ENCODE peak calls at places on chromosomes 13 and 19, in ten cellular contexts. U is Peyer's patch; G is cardiac muscle cell; A is A549; R is CD4-positive, alpha-beta T cell; W is AG04450; E is DND-41; Y is H9; C is heart left ventricle; T is breast epithelium. X is an unnamed sample.
A peak's percentile ranks its signal among the peaks of the same experiment; 100 is the strongest.

GRCh38 chr19:11422163-11423068 is 3.3 kb upstream of the RGL3 start:
- DNase-seq in U (peak; percentile 89), G (peak; percentile 34), A (peak; percentile 60), R (peak; percentile 33), W (no peak), E (peak; percentile 75), Y (peak; percentile 99), C (peak; percentile 78), T (peak; percentile 88), X (peak; percentile 95)

GRCh38 chr13:105432408-105432807 is 1103.1 kb downstream of the EFNB2 start:
- DNase-seq in U (no peak), G (no peak), A (no peak), R (no peak), W (no peak), E (no peak), Y (no peak), C (no peak), T (no peak), X (no peak)

GRCh38 chr13:37360556-37360955 is 238.0 kb downstream of the POSTN start:
- DNase-seq in U (no peak), G (no peak), A (no peak), R (no peak), W (no peak), E (no peak), Y (no peak), C (no peak), T (no peak), X (no peak)

GRCh38 chr13:49421391-49421790 is 22.5 kb downstream of the CAB39L start:
- DNase-seq in U (no peak), G (peak; percentile 11), A (no peak), R (peak; percentile 5), W (no peak), E (peak; percentile 14), Y (peak; percentile 78), C (no peak), T (no peak), X (no peak)

GRCh38 chr13:39410089-39410901 is 192.7 kb downstream of the LHFPL6 start:
- DNase-seq in U (no peak), G (no peak), A (no peak), R (no peak), W (no peak), E (no peak), Y (no peak), C (no peak), T (no peak), X (no peak)

GRCh38 chr19:40736661-40737060 is 13.6 kb downstream of the ACTMAP start:
- DNase-seq in U (no peak), G (no peak), A (no peak), R (no peak), W (no peak), E (no peak), Y (no peak), C (no peak), T (no peak), X (no peak)

GRCh38 chr13:57611956-57612355 is 19.6 kb upstream of the PCDH17 start:
- DNase-seq in U (no peak), G (no peak), A (no peak), R (no peak), W (no peak), E (no peak), Y (no peak), C (no peak), T (no peak), X (no peak)

GRCh38 chr19:29548483-29549085 is 22.8 kb downstream of the VSTM2B start:
- DNase-seq in U (no peak), G (no peak), A (no peak), R (no peak), W (no peak), E (no peak), Y (peak; percentile 13), C (no peak), T (no peak), X (no peak)

GRCh38 chr13:26872444-26873173 is 112.0 kb upstream of the GPR12 start:
- DNase-seq in U (peak; percentile 24), G (peak; percentile 81), A (peak; percentile 8), R (peak; percentile 25), W (no peak), E (peak; percentile 69), Y (peak; percentile 81), C (peak; percentile 27), T (no peak), X (no peak)

DNA sequence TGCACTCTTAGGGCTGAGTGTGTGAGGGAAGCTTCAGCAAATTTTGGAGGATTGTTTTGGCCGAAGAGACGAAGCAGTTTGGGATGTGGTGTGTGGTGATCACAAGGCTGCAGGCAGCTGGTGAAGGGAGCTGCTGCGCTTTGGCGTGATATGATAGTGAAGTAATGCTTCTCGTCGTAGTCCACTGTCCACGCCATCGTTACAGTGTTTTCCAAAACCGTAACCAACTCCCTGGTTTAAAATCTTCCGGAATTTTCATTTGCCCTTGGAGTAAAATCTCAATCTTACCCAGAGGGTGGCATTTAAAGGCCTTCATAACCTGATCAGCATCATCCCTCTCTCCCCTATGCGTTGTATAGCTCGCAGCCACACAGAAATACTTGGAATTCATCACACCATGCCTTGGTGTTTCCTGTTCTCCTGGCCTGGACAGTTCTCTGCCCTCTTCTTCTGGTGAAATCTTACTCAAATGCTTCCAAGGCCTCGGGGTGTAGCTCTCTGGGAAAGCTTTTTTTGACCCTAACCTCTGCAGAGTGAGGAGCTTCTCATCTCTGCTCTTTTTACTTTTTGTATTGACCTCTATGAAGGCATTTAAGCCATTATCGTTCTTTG is 776 bp downstream of the MPHOSPH8 start:
- DNase-seq in U (no peak), G (peak; percentile 33), A (no peak), R (no peak), W (no peak), E (peak; percentile 35), Y (no peak), C (no peak), T (peak; percentile 23), X (no peak)
- H3K27ac ChIP-seq in U (peak overlapping the region; percentile 93), G (peak overlapping the region; percentile 92), A (peak overlapping the region; percentile 94), R (peak overlapping the region; percentile 76), W (peak overlapping the region; percentile 76), E (peak overlapping the region; percentile 84), Y (no peak overlapping the region), C (peak overlapping the region; percentile 96), T (peak overlapping the region; percentile 97), X (peak overlapping the region; percentile 92)

GRCh38 chr13:83327091-83327490 is 555.2 kb downstream of the SLITRK1 start:
- DNase-seq in U (no peak), G (no peak), A (no peak), R (no peak), W (no peak), E (no peak), Y (no peak), C (no peak), T (no peak), X (no peak)

GRCh38 chr13:83333614-83334388 is 548.5 kb downstream of the SLITRK1 start:
- DNase-seq in U (no peak), G (no peak), A (no peak), R (no peak), W (no peak), E (no peak), Y (no peak), C (no peak), T (no peak), X (no peak)

GRCh38 chr13:83332751-83333150 is 549.5 kb downstream of the SLITRK1 start:
- DNase-seq in U (no peak), G (no peak), A (no peak), R (no peak), W (no peak), E (no peak), Y (no peak), C (no peak), T (no peak), X (no peak)
- H3K27ac ChIP-seq in U (no peak overlapping the region), G (no peak overlapping the region), A (no peak overlapping the region), R (no peak overlapping the region), W (no peak overlapping the region), E (no peak overlapping the region), Y (no peak overlapping the region), C (no peak overlapping the region), T (no peak overlapping the region), X (no peak overlapping the region)

GRCh38 chr13:67147257-67148218 is 82.6 kb downstream of the PCDH9 start:
- DNase-seq in U (no peak), G (peak; percentile 34), A (no peak), R (no peak), W (peak; percentile 24), E (no peak), Y (no peak), C (no peak), T (no peak), X (no peak)

GRCh38 chr13:67148219-67148583 is 81.9 kb downstream of the PCDH9 start:
- DNase-seq in U (no peak), G (no peak), A (no peak), R (no peak), W (no peak), E (no peak), Y (no peak), C (no peak), T (no peak), X (no peak)

GRCh38 chr13:67143544-67144115 is 86.5 kb downstream of the PCDH9 start:
- DNase-seq in U (no peak), G (no peak), A (no peak), R (no peak), W (no peak), E (no peak), Y (no peak), C (no peak), T (no peak), X (no peak)

GRCh38 chr13:67146523-67147130 is 83.5 kb downstream of the PCDH9 start:
- DNase-seq in U (no peak), G (no peak), A (no peak), R (no peak), W (no peak), E (no peak), Y (no peak), C (no peak), T (no peak), X (no peak)

GRCh38 chr13:67145950-67146349 is 84.2 kb downstream of the PCDH9 start:
- DNase-seq in U (no peak), G (no peak), A (no peak), R (no peak), W (no peak), E (no peak), Y (no peak), C (no peak), T (no peak), X (no peak)
- H3K27ac ChIP-seq in U (no peak overlapping the region), G (no peak overlapping the region), A (no peak overlapping the region), R (no peak overlapping the region), W (no peak overlapping the region), E (no peak overlapping the region), Y (no peak overlapping the region), C (peak overlapping the region; percentile 91), T (no peak overlapping the region), X (no peak overlapping the region)

DNA sequence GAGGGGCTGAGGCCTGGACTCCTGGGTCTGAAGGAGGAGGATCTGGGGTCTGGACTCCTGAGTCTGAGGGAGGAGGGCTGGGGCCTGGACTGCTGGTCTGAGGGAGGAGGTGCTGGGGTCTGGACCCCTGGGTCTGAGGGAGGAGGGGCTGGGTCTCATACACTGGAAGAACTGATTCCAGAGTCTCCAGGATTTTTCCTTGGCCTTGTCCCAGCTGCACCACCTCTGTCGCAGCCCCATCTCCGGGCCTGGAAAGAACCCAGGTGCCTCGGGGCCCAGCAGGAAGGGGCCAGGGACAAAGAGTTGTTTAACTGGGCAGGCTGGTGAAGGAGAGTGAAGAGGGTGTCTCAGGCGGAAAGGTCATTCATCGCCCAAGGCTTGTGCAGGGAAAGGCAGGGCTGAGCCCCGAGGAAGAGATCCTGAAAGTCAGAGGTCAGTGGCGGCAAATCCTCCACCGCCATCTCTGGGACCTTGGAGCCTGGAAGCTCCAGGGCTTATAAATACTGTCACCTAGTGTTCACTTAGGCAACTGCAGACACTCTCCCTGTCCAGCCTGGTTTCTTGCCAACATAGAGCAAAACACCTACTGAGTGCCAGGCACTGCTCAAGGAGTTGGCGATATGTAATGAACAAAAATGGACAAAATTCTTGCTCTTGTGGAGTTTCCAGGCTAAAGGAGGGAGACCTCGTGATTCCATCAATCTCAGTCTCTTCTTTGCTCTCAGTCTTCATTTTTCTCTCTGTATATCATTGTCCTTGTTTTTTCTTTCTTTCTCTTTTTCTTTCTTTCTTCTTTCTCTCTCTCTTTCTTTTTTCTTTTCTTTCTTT is 4.4 kb upstream of the KCNN4 start:
- DNase-seq in U (peak; percentile 52), G (peak; percentile 75), A (peak; percentile 81), R (no peak), W (peak; percentile 29), E (peak; percentile 67), Y (peak; percentile 73), C (peak; percentile 52), T (peak; percentile 65), X (peak; percentile 65)
- H3K27ac ChIP-seq in U (peak overlapping the region; percentile 78), G (no peak overlapping the region), A (peak overlapping the region; percentile 95), R (peak overlapping the region; percentile 75), W (peak overlapping the region; percentile 65), E (peak overlapping the region; percentile 92), Y (no peak overlapping the region), C (no peak overlapping the region), T (peak overlapping the region; percentile 85), X (no peak overlapping the region)